ENCODE peak calls at places on chromosome 10, in five cellular contexts. W is uterus, I is fibroblast of pulmonary artery, C is fibroblast of lung, E is neural crest cell. B is an unnamed sample.

GRCh38 chr10:93062499-93063216 is 2.1 kb downstream of the CYP26C1 start:
- DNase-seq in W (no peak), I (peak), C (no peak), E (no peak), B (peak)

GRCh38 chr10:126736737-126737136 is 66.2 kb upstream of the C10orf90 start:
- DNase-seq in W (no peak), I (no peak), C (peak), E (no peak), B (peak)

GRCh38 chr10:27359792-27360320 is 119.3 kb upstream of the ACBD5 start:
- DNase-seq in W (no peak), I (no peak), C (no peak), E (no peak), B (peak)

GRCh38 chr10:32360241-32360640 is 13.3 kb upstream of the EPC1 start:
- DNase-seq in W (no peak), I (no peak), C (no peak), E (no peak), B (no peak)

GRCh38 chr10:124719213-124719851 is 24.8 kb downstream of the FAM53B start:
- DNase-seq in W (peak), I (peak), C (peak), E (no peak), B (peak)

GRCh38 chr10:32972929-32973328 is 14.9 kb upstream of the ITGB1 start:
- DNase-seq in W (no peak), I (no peak), C (peak), E (no peak), B (no peak)

GRCh38 chr10:93223336-93223735 is 149.6 kb downstream of the CYP26A1 start:
- DNase-seq in W (no peak), I (no peak), C (no peak), E (no peak), B (no peak)

GRCh38 chr10:100806356-100806645 is 60.9 kb downstream of the PAX2 start:
- DNase-seq in W (no peak), I (no peak), C (no peak), E (no peak), B (no peak)

GRCh38 chr10:74036474-74036873 is 38.6 kb downstream of the VCL start:
- DNase-seq in W (no peak), I (no peak), C (no peak), E (no peak), B (no peak)

GRCh38 chr10:60952067-60952845 is 8.3 kb upstream of the RHOBTB1 start:
- DNase-seq in W (no peak), I (no peak), C (no peak), E (no peak), B (no peak)

GRCh38 chr10:1127629-1128028 is 71.4 kb downstream of the WDR37 start:
- DNase-seq in W (no peak), I (no peak), C (no peak), E (no peak), B (no peak)

GRCh38 chr10:102230861-102231356 is 4.8 kb downstream of the ELOVL3 start:
- DNase-seq in W (no peak), I (peak), C (no peak), E (no peak), B (peak)

GRCh38 chr10:99777918-99778716 is 4.3 kb upstream of the ABCC2 start:
- DNase-seq in W (no peak), I (no peak), C (no peak), E (no peak), B (no peak)

GRCh38 chr10:98357208-98357836 is 57.7 kb downstream of the PYROXD2 start:
- DNase-seq in W (no peak), I (peak), C (peak), E (no peak), B (no peak)

GRCh38 chr10:6119962-6120361 is 31.1 kb downstream of the RBM17 start:
- DNase-seq in W (no peak), I (no peak), C (no peak), E (no peak), B (peak)

GRCh38 chr10:61974611-61975010 is 73.1 kb downstream of the ARID5B start:
- DNase-seq in W (peak), I (peak), C (peak), E (no peak), B (peak)
- TF ChIP-seq CTCF in W (no peak), I (no peak), C (no peak), E (no peak), B (no peak)

GRCh38 chr10:43057831-43058340 is 19.0 kb upstream of the RET start:
- DNase-seq in W (no peak), I (no peak), C (no peak), E (no peak), B (no peak)

GRCh38 chr10:43057231-43057711 is 19.6 kb upstream of the RET start:
- DNase-seq in W (no peak), I (no peak), C (no peak), E (no peak), B (no peak)

GRCh38 chr10:43055217-43055616 is 21.7 kb upstream of the RET start:
- DNase-seq in W (no peak), I (no peak), C (no peak), E (no peak), B (no peak)

GRCh38 chr10:43055991-43056567 is 20.8 kb upstream of the RET start:
- DNase-seq in W (no peak), I (no peak), C (no peak), E (no peak), B (no peak)

DNA sequence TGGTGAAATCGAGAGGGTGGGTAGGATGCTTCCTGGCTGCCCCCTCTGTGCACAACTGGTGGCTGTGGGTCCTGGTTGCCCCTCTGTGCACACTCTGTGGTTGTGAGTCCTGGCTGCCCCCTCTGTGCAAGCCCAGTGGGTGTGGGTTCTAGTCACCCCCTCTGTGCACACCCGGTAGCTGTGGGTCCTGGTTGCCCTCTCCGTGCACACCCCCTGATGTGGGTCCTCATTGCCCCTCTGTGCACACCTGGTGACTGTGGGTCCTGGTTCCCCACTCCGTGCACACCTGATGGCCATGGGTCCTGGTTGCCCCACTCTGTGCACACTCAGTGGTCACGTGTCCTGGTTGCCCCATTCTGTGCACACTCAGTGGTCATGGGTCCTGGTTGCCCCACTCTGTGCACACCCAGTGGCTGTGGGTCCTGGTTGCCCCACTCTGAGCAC is 20.3 kb upstream of the RET start:
- DNase-seq in W (no peak), I (no peak), C (no peak), E (no peak), B (no peak)
- TF ChIP-seq CTCF in W (no peak), I (no peak), C (no peak), E (no peak), B (no peak)

GRCh38 chr10:79142522-79143309 is 74.0 kb downstream of the ZMIZ1 start:
- DNase-seq in W (no peak), I (no peak), C (no peak), E (no peak), B (no peak)
- TF ChIP-seq CTCF in W (no peak), I (no peak), C (no peak), E (no peak), B (no peak)

GRCh38 chr10:118735294-118735693 is 19.5 kb downstream of the CACUL1 start:
- DNase-seq in W (no peak), I (no peak), C (no peak), E (no peak), B (no peak)

GRCh38 chr10:118732253-118733194 is 22.2 kb downstream of the CACUL1 start:
- DNase-seq in W (no peak), I (no peak), C (peak), E (no peak), B (no peak)

GRCh38 chr10:118737594-118738302 is 17.0 kb downstream of the CACUL1 start:
- DNase-seq in W (no peak), I (no peak), C (no peak), E (no peak), B (no peak)

GRCh38 chr10:118730699-118731456 is 23.9 kb downstream of the CACUL1 start:
- DNase-seq in W (no peak), I (no peak), C (no peak), E (no peak), B (no peak)

DNA sequence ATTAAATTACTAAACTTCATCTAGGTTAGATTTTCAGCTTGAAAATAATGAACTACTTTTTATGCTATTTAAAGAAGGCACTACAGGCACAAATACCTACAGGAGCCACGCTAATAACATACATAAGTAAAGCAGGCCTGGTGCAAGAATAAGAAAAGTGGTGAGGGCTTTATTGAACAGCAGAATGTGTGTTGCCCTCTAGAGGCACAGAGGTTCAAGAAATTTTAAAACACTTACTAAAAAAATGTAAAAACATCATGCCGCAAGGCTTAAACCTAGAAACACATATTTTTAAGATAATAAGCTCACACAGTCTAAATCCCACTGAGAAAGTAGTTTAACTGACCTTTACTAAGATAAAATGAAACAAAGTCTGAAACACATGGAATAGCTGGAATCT is 20.3 kb downstream of the CACUL1 start:
- DNase-seq in W (no peak), I (no peak), C (no peak), E (no peak), B (no peak)
- TF ChIP-seq CTCF in W (peak), I (peak), C (peak), E (peak), B (peak)

GRCh38 chr10:8444630-8445029 is 390.1 kb downstream of the GATA3 start:
- DNase-seq in W (no peak), I (peak), C (peak), E (peak), B (no peak)
- TF ChIP-seq CTCF in W (no peak), I (peak), C (no peak), E (no peak), B (no peak)

DNA sequence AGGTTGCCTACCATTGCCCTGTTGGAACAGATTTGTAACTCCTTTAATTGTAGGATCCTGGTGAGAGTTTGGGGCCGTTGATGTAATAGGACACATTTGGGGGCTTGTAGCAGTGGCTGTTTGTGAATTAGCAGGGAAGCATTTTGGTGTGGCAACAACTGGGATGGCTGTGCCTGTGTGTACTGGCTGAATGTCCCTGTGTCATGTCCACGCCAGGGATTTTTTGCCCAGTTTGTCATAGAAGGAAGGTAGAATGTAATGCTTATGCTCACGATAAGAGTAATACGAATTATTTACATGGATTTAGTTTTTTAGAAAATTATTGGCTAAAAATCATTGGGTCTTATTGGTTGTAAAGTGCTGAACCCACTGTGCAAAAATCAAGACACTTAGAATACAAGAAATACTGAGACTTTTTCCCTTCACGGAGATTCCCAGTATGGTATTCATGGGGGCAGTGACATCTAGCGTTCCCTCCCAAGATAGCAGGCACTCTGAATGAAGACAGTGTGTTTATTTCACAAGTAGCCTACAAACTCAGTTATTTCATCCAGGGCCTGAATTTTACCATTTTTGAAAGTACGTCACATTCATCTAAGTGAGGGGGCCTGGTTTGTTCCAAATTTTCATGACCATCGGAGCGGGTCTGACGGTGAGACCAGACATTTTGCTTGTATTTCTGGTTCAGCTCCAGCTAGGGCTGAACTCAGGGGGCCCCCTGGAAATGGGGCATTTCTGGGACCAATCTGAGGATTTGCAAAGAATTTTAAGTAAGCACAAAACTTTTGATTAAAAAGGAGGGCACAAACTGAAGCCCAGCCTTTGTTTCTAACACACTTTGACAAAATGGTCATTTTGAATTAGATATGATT is 74.7 kb downstream of the CACNB2 start:
- DNase-seq in W (peak), I (peak), C (peak), E (peak), B (peak)
- TF ChIP-seq CTCF in W (peak), I (peak), C (peak), E (peak), B (peak)

GRCh38 chr10:44056206-44056605 is 328.7 kb downstream of the CXCL12 start:
- DNase-seq in W (no peak), I (no peak), C (no peak), E (no peak), B (no peak)

GRCh38 chr10:44051091-44051490 is 333.8 kb downstream of the CXCL12 start:
- DNase-seq in W (no peak), I (no peak), C (no peak), E (no peak), B (no peak)

GRCh38 chr10:44051584-44052385 is 333.1 kb downstream of the CXCL12 start:
- DNase-seq in W (no peak), I (peak), C (peak), E (no peak), B (no peak)

GRCh38 chr10:44054046-44054445 is 330.9 kb downstream of the CXCL12 start:
- DNase-seq in W (no peak), I (no peak), C (no peak), E (no peak), B (no peak)

DNA sequence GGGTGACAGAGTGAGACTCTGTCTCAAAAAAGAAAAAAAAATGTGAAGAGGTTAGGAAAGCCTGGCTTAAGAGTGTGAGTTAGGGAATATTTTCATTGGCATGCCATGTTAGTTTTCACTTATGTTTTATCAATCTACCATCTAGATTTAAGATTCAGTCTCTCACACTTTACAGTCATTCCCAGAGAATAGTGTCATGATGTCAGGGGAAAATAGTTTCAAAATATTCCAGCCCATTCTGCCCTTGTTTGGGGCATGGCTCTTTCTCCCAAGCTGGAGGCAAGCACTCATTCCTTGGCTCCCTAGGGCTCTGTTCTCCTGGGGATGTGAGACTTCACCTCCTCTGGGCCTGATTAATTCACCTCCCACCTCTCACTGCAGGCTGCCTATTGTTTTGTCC is 331.5 kb downstream of the CXCL12 start:
- DNase-seq in W (no peak), I (no peak), C (no peak), E (no peak), B (no peak)
- TF ChIP-seq CTCF in W (no peak), I (no peak), C (no peak), E (no peak), B (no peak)

GRCh38 chr10:104028146-104028545 is 57.5 kb downstream of the COL17A1 start:
- DNase-seq in W (no peak), I (peak), C (peak), E (no peak), B (no peak)
- TF ChIP-seq CTCF in W (peak), I (peak), C (peak), E (peak), B (peak)

GRCh38 chr10:109127363-109127762 is 795.9 kb downstream of the XPNPEP1 start:
- DNase-seq in W (no peak), I (no peak), C (no peak), E (no peak), B (no peak)

GRCh38 chr10:109126016-109126415 is 797.3 kb downstream of the XPNPEP1 start:
- DNase-seq in W (no peak), I (no peak), C (no peak), E (no peak), B (no peak)

GRCh38 chr10:109126541-109126940 is 796.8 kb downstream of the XPNPEP1 start:
- DNase-seq in W (no peak), I (no peak), C (no peak), E (no peak), B (no peak)
- TF ChIP-seq CTCF in W (no peak), I (no peak), C (no peak), E (no peak), B (no peak)

DNA sequence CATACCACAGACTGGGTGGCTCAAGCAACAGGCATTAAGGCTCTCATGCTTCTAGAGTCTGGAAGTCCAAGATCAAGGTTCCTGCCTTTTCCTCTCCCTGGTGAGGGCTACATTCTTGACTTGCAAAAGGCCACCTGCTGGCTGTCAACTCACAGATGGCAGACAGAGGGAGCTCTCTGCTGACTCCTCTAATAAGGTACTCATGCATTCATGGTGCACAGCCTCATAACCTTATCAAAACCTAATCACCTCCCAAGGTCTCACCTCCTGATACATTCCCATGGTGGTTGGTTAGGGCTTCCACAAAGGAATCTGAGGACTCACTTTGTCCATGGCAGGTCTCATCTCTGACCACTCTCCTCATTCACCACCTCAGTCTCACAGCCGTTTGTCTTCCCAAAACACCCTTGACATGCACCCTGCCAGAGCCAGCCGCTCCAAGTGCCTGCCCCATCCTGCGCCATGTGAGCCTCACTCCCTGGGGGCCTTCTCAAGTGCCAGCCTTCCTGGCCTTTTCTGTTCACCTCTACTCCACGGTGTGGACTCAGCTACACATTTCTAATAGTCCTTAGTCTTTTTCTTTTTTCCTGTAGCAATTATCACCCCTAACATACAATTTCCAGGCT is 400.3 kb upstream of the ADARB2 start:
- DNase-seq in W (no peak), I (no peak), C (peak), E (no peak), B (no peak)
- TF ChIP-seq CTCF in W (no peak), I (no peak), C (no peak), E (peak), B (no peak)

B was measured in osteoblast.